ENCODE peak calls at places on chromosomes 3 and 15, in seven cellular contexts. T, S, K, I, Q, P and D are unnamed samples.
A peak's percentile ranks its signal among the peaks of the same experiment; 100 is the strongest.

GRCh38 chr3:88189361-88189810 is 39.6 kb downstream of the C3orf38 start:
- DNase-seq in T (no peak), S (no peak), K (peak; percentile 33), I (peak; percentile 19), Q (peak; percentile 46), P (peak; percentile 85), D (no peak)

GRCh38 chr3:113231391-113231790 is 20.0 kb downstream of the BOC start:
- DNase-seq in K (no peak), P (no peak), Q (no peak), T (no peak), S (no peak), I (no peak), D (no peak)

GRCh38 chr3:153731036-153731435 is 390.2 kb upstream of the ARHGEF26 start:
- DNase-seq in S (no peak), K (no peak), T (no peak), Q (no peak), P (no peak), I (no peak), D (no peak)

GRCh38 chr3:125150525-125151436 is 61.8 kb downstream of the SLC12A8 start:
- DNase-seq in T (peak; percentile 85), I (peak; percentile 59), K (no peak), P (peak; percentile 53), Q (peak; percentile 71), S (peak; percentile 66), D (no peak)

GRCh38 chr15:100277087-100277855 is 64.5 kb downstream of the ADAMTS17 start:
- DNase-seq in Q (no peak), K (no peak), I (peak; percentile 41), S (no peak), P (no peak), T (no peak), D (no peak)

GRCh38 chr15:70597056-70597603 is 166.2 kb downstream of the UACA start:
- DNase-seq in Q (no peak), T (peak; percentile 30), I (no peak), K (no peak), P (peak; percentile 46), S (no peak), D (no peak)

GRCh38 chr3:75814797-75815196 is 29.4 kb upstream of the ZNF717 start:
- DNase-seq in T (no peak), S (no peak), P (no peak), Q (no peak), I (no peak), K (no peak), D (no peak)

GRCh38 chr3:156964562-156964961 is 138.4 kb downstream of the LEKR1 start:
- DNase-seq in S (no peak), T (no peak), I (no peak), P (no peak), K (no peak), Q (no peak), D (no peak)

GRCh38 chr3:9678493-9678892 is 25.1 kb upstream of the CPNE9 start:
- DNase-seq in S (no peak), I (no peak), Q (no peak), T (no peak), K (no peak), P (no peak), D (no peak)

GRCh38 chr15:82058517-82059204 is 12.8 kb upstream of the MEX3B start:
- DNase-seq in S (no peak), K (no peak), T (no peak), I (no peak), Q (no peak), P (no peak), D (no peak)

GRCh38 chr3:131494706-131495105 is 8.1 kb downstream of the MRPL3 start:
- DNase-seq in T (no peak), K (no peak), P (no peak), I (no peak), Q (no peak), S (no peak), D (no peak)

GRCh38 chr3:148131990-148132638 is 565.6 kb upstream of the AGTR1 start:
- DNase-seq in K (no peak), S (no peak), T (no peak), P (no peak), Q (no peak), I (no peak), D (no peak)

GRCh38 chr15:42593143-42593542 is 17.7 kb downstream of the STARD9 start:
- DNase-seq in T (no peak), P (no peak), K (no peak), Q (no peak), S (no peak), I (no peak), D (no peak)

GRCh38 chr3:158573714-158574113 is 2.7 kb downstream of the MLF1 start:
- DNase-seq in K (no peak), S (no peak), Q (peak; percentile 70), T (no peak), I (no peak), P (peak; percentile 3), D (no peak)
- TF ChIP-seq JUND in K (no peak), S (no peak), Q (no peak), T (no peak), I (no peak), P (no peak), D (no peak)

GRCh38 chr3:171374661-171375285 is 85.4 kb downstream of the TNIK start:
- DNase-seq in P (no peak), S (peak; percentile 29), K (no peak), Q (peak; percentile 61), T (no peak), I (no peak), D (no peak)
- TF ChIP-seq JUND in P (no peak), S (peak; percentile 7), K (no peak), Q (peak; percentile 64), T (no peak), I (peak; percentile 82), D (no peak)

DNA sequence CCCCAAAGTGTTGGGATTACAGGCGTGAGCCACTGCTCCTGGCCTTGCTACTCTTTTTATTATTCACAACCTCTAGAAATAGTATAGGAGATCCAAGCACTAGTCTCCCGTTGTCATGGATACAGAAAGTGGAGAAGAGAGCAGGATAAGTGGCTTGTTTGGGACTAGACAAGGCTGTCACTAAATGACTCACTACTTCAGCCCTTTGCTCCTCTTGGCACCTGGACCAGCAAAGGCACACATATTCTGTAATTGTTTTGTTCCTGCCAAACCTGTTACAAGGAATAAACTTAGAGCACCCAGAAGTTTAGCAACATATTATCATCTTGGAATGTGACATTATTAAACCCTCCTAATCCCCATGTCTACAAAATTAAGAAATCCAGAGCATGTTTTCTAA is 427.2 kb upstream of the THBS1 start:
- DNase-seq in I (no peak), S (no peak), K (no peak), P (no peak), Q (no peak), T (no peak), D (peak; percentile 60)
- TF ChIP-seq JUND in I (no peak), S (no peak), K (no peak), P (no peak), Q (no peak), T (no peak), D (no peak)

GRCh38 chr15:25498835-25499234 is 60.0 kb upstream of the UBE3A start:
- DNase-seq in T (no peak), I (no peak), S (no peak), K (no peak), Q (no peak), P (no peak), D (no peak)

GRCh38 chr15:25509697-25510096 is 70.9 kb upstream of the UBE3A start:
- DNase-seq in K (no peak), P (no peak), Q (no peak), S (no peak), I (no peak), T (no peak), D (no peak)

GRCh38 chr15:25508369-25509002 is 69.7 kb upstream of the UBE3A start:
- DNase-seq in T (no peak), I (peak; percentile 59), K (no peak), S (peak; percentile 1), Q (peak; percentile 52), P (peak; percentile 7), D (peak; percentile 66)

GRCh38 chr15:25501828-25502446 is 63.1 kb upstream of the UBE3A start:
- DNase-seq in I (peak; percentile 20), S (peak; percentile 27), T (no peak), K (no peak), Q (peak; percentile 56), P (peak; percentile 42), D (peak; percentile 83)

DNA sequence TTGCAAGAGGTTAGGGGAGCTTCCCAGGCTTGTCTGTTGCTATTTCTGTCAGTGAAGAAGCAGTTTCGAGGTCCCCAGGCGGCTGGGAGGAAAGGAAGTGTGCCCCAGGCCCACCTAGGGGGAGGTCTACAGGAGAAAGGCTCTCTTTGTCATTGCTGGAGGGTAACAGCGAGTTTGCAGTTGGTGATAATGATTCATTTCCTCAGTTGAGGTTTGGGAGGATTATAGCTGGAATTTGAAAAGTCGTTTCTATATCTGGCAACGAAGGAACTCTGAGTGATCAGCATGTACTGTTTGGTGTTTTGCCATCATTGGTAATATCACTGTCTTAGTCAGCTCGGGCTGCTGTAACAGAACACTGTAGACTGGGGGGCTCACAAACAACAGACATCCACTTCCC is 65.5 kb upstream of the UBE3A start:
- DNase-seq in S (no peak), P (no peak), K (no peak), Q (no peak), I (no peak), T (no peak), D (no peak)
- TF ChIP-seq JUND in S (no peak), P (no peak), K (no peak), Q (no peak), I (no peak), T (no peak), D (no peak)

GRCh38 chr3:13301295-13301987 is 118.7 kb downstream of the NUP210 start:
- DNase-seq in P (peak; percentile 65), K (peak; percentile 28), Q (peak; percentile 54), I (no peak), T (peak; percentile 74), S (peak; percentile 12), D (no peak)
- TF ChIP-seq JUND in P (no peak), K (peak; percentile 40), Q (peak; percentile 86), I (peak; percentile 68), T (peak; percentile 99), S (peak; percentile 51), D (no peak)

DNA sequence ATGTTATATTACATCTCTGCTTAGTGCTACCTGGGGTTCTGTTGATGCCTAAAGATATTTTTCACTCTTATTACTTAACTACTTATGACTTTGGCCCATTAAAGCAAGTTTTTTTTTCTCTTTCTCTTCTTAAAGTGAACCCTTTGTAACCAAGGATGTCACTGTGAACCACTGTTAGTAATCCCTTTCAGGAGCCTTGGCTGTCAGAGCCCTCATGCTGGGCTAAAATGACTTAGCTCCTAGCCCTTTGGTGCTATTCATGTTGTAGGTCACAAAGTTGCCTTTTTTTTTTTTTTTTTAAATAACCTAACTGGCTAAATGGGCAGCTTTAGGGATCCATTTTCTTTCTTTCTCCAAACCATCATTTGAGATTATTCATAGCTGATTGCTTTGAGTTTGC is 382.7 kb downstream of the FEZF2 start:
- DNase-seq in S (no peak), P (no peak), T (no peak), K (no peak), Q (no peak), I (no peak), D (no peak)
- TF ChIP-seq JUND in S (no peak), P (no peak), T (no peak), K (no peak), Q (no peak), I (no peak), D (no peak)